ENCODE peak calls at places on chromosome 12, in five cellular contexts. One of them, this sample, is unnamed.
A peak's percentile ranks its signal among the peaks of the same experiment; 100 is the strongest.

GRCh38 chr12:57545809-57546437 is 1.1 kb downstream of the DCTN2 start:
- DNase-seq in endodermal cell: peak; percentile 64
- DNase-seq in lung: no peak
- DNase-seq in HCT116: no peak
- DNase-seq in omental fat pad: no peak
- DNase-seq in this sample: no peak

GRCh38 chr12:77070382-77071294 is 5.3 kb upstream of the E2F7 start:
- DNase-seq in endodermal cell: no peak
- DNase-seq in lung: no peak
- DNase-seq in HCT116: no peak
- DNase-seq in omental fat pad: no peak
- DNase-seq in this sample: no peak

GRCh38 chr12:46385439-46385838 is 12.9 kb upstream of the SLC38A2 start:
- DNase-seq in endodermal cell: peak; percentile 74
- DNase-seq in lung: no peak
- DNase-seq in HCT116: no peak
- DNase-seq in omental fat pad: no peak
- DNase-seq in this sample: no peak

GRCh38 chr12:120536064-120536791 is 2.1 kb downstream of the RNF10 start:
- DNase-seq in endodermal cell: no peak
- DNase-seq in lung: no peak
- DNase-seq in HCT116: no peak
- DNase-seq in omental fat pad: no peak
- DNase-seq in this sample: peak; percentile 20

GRCh38 chr12:12025799-12026386 is 44.8 kb upstream of the BCL2L14 start:
- DNase-seq in endodermal cell: peak; percentile 13
- DNase-seq in lung: no peak
- DNase-seq in HCT116: no peak
- DNase-seq in omental fat pad: no peak
- DNase-seq in this sample: no peak

GRCh38 chr12:42789808-42790760 is 200.5 kb upstream of the PRICKLE1 start:
- DNase-seq in endodermal cell: no peak
- DNase-seq in lung: no peak
- DNase-seq in HCT116: peak; percentile 22
- DNase-seq in omental fat pad: no peak
- DNase-seq in this sample: no peak

GRCh38 chr12:6074979-6075585 is 49.4 kb downstream of the VWF start:
- DNase-seq in endodermal cell: peak; percentile 67
- DNase-seq in lung: peak; percentile 42
- DNase-seq in HCT116: no peak
- DNase-seq in omental fat pad: no peak
- DNase-seq in this sample: no peak

GRCh38 chr12:51388066-51388799 is 3.0 kb downstream of the GALNT6 start:
- DNase-seq in endodermal cell: no peak
- DNase-seq in lung: no peak
- DNase-seq in HCT116: no peak
- DNase-seq in omental fat pad: no peak
- DNase-seq in this sample: peak; percentile 14

GRCh38 chr12:52452101-52452500 is at the start of gene KRT6B:
- DNase-seq in endodermal cell: no peak
- DNase-seq in lung: no peak
- DNase-seq in HCT116: no peak
- DNase-seq in omental fat pad: no peak
- DNase-seq in this sample: peak; percentile 6

GRCh38 chr12:51943346-51943745 is 8.2 kb upstream of the ACVR1B start:
- DNase-seq in endodermal cell: peak; percentile 17
- DNase-seq in lung: no peak
- DNase-seq in HCT116: no peak
- DNase-seq in omental fat pad: no peak
- DNase-seq in this sample: no peak

GRCh38 chr12:22313276-22313995 is 21.1 kb downstream of the ST8SIA1 start:
- DNase-seq in endodermal cell: no peak
- DNase-seq in lung: no peak
- DNase-seq in HCT116: no peak
- DNase-seq in omental fat pad: no peak
- DNase-seq in this sample: no peak

GRCh38 chr12:115341442-115341841 is 657.5 kb upstream of the TBX3 start:
- DNase-seq in endodermal cell: no peak
- DNase-seq in lung: peak; percentile 77
- DNase-seq in HCT116: peak; percentile 72
- DNase-seq in omental fat pad: peak; percentile 72
- DNase-seq in this sample: no peak

GRCh38 chr12:52434096-52434733 is at the start of gene KRT75:
- DNase-seq in endodermal cell: peak; percentile 32
- DNase-seq in lung: no peak
- DNase-seq in HCT116: no peak
- DNase-seq in omental fat pad: no peak
- DNase-seq in this sample: no peak

GRCh38 chr12:26021534-26021933 is 63.1 kb downstream of the RASSF8 start:
- DNase-seq in endodermal cell: no peak
- DNase-seq in lung: no peak
- DNase-seq in HCT116: no peak
- DNase-seq in omental fat pad: no peak
- DNase-seq in this sample: no peak

GRCh38 chr12:42716521-42716920 is 127.0 kb upstream of the PRICKLE1 start:
- DNase-seq in endodermal cell: no peak
- DNase-seq in lung: no peak
- DNase-seq in HCT116: no peak
- DNase-seq in omental fat pad: no peak
- DNase-seq in this sample: no peak

GRCh38 chr12:13033266-13033875 is 10.8 kb upstream of the FAM234B start:
- DNase-seq in endodermal cell: no peak
- DNase-seq in lung: no peak
- DNase-seq in HCT116: no peak
- DNase-seq in omental fat pad: no peak
- DNase-seq in this sample: no peak

GRCh38 chr12:39617887-39618286 is 1.7 kb downstream of the ABCD2 start:
- DNase-seq in endodermal cell: no peak
- DNase-seq in lung: no peak
- DNase-seq in HCT116: no peak
- DNase-seq in omental fat pad: no peak
- DNase-seq in this sample: no peak

GRCh38 chr12:46557539-46558373 is 185.2 kb upstream of the SLC38A2 start:
- DNase-seq in endodermal cell: no peak
- DNase-seq in lung: no peak
- DNase-seq in HCT116: no peak
- DNase-seq in omental fat pad: no peak
- DNase-seq in this sample: no peak

GRCh38 chr12:87344699-87345098 is 684.5 kb downstream of the C12orf50 start:
- DNase-seq in endodermal cell: no peak
- DNase-seq in lung: no peak
- DNase-seq in HCT116: no peak
- DNase-seq in omental fat pad: no peak
- DNase-seq in this sample: no peak

GRCh38 chr12:6056406-6057211 is 67.9 kb downstream of the VWF start:
- DNase-seq in endodermal cell: peak; percentile 91
- DNase-seq in lung: no peak
- DNase-seq in HCT116: peak; percentile 21
- DNase-seq in omental fat pad: no peak
- DNase-seq in this sample: no peak

GRCh38 chr12:116302200-116303075 is 24.9 kb upstream of the MED13L start:
- DNase-seq in endodermal cell: peak; percentile 70
- DNase-seq in lung: no peak
- DNase-seq in HCT116: no peak
- DNase-seq in omental fat pad: no peak
- DNase-seq in this sample: no peak

GRCh38 chr12:2934371-2934770 is 24.8 kb upstream of the TEAD4 start:
- DNase-seq in endodermal cell: no peak
- DNase-seq in lung: no peak
- DNase-seq in HCT116: no peak
- DNase-seq in omental fat pad: no peak
- DNase-seq in this sample: no peak

GRCh38 chr12:43795716-43796282 is 10.3 kb downstream of the TWF1 start:
- DNase-seq in endodermal cell: no peak
- DNase-seq in lung: peak; percentile 39
- DNase-seq in HCT116: no peak
- DNase-seq in omental fat pad: no peak
- DNase-seq in this sample: no peak

GRCh38 chr12:71439613-71440392 is at the start of gene LGR5:
- DNase-seq in endodermal cell: peak; percentile 92
- DNase-seq in lung: no peak
- DNase-seq in HCT116: no peak
- DNase-seq in omental fat pad: no peak
- DNase-seq in this sample: peak; percentile 32

GRCh38 chr12:124792961-124793441 is 70.7 kb downstream of the SCARB1 start:
- DNase-seq in endodermal cell: no peak
- DNase-seq in lung: no peak
- DNase-seq in HCT116: no peak
- DNase-seq in omental fat pad: no peak
- DNase-seq in this sample: no peak

GRCh38 chr12:65765436-65765813 is 58.9 kb upstream of the HMGA2 start:
- DNase-seq in endodermal cell: no peak
- DNase-seq in lung: no peak
- DNase-seq in HCT116: peak; percentile 71
- DNase-seq in omental fat pad: no peak
- DNase-seq in this sample: no peak

GRCh38 chr12:48142818-48143674 is 14.3 kb downstream of the ASB8 start:
- DNase-seq in endodermal cell: peak; percentile 76
- DNase-seq in lung: no peak
- DNase-seq in HCT116: no peak
- DNase-seq in omental fat pad: no peak
- DNase-seq in this sample: no peak

GRCh38 chr12:75481774-75482173 is 1.2 kb downstream of the GLIPR1 start:
- DNase-seq in endodermal cell: no peak
- DNase-seq in lung: no peak
- DNase-seq in HCT116: no peak
- DNase-seq in omental fat pad: no peak
- DNase-seq in this sample: no peak

GRCh38 chr12:123808167-123808566 is 46.1 kb downstream of the DNAH10 start:
- DNase-seq in endodermal cell: peak; percentile 86
- DNase-seq in lung: no peak
- DNase-seq in HCT116: peak; percentile 6
- DNase-seq in omental fat pad: no peak
- DNase-seq in this sample: peak; percentile 42

GRCh38 chr12:51392556-51393237 is 1.5 kb upstream of the GALNT6 start:
- DNase-seq in endodermal cell: peak; percentile 88
- DNase-seq in lung: no peak
- DNase-seq in HCT116: no peak
- DNase-seq in omental fat pad: no peak
- DNase-seq in this sample: peak; percentile 16

GRCh38 chr12:39993261-39993660 is 112.6 kb downstream of the SLC2A13 start:
- DNase-seq in endodermal cell: no peak
- DNase-seq in lung: no peak
- DNase-seq in HCT116: no peak
- DNase-seq in omental fat pad: no peak
- DNase-seq in this sample: no peak

GRCh38 chr12:3047961-3048360 is 29.2 kb upstream of the TSPAN9 start:
- DNase-seq in endodermal cell: peak; percentile 75
- DNase-seq in lung: no peak
- DNase-seq in HCT116: no peak
- DNase-seq in omental fat pad: no peak
- DNase-seq in this sample: no peak

GRCh38 chr12:105539735-105540134 is 209.2 kb downstream of the C12orf75 start:
- DNase-seq in endodermal cell: no peak
- DNase-seq in lung: no peak
- DNase-seq in HCT116: no peak
- DNase-seq in omental fat pad: no peak
- DNase-seq in this sample: no peak

GRCh38 chr12:97151481-97151880 is 244.4 kb downstream of the NEDD1 start:
- DNase-seq in endodermal cell: no peak
- DNase-seq in lung: no peak
- DNase-seq in HCT116: no peak
- DNase-seq in omental fat pad: no peak
- DNase-seq in this sample: no peak

GRCh38 chr12:18923721-18924120 is 185.8 kb downstream of the CAPZA3 start:
- DNase-seq in endodermal cell: no peak
- DNase-seq in lung: no peak
- DNase-seq in HCT116: no peak
- DNase-seq in omental fat pad: no peak
- DNase-seq in this sample: no peak

GRCh38 chr12:128583453-128583852 is 240.3 kb downstream of the SLC15A4 start:
- DNase-seq in endodermal cell: peak; percentile 88
- DNase-seq in lung: no peak
- DNase-seq in HCT116: no peak
- DNase-seq in omental fat pad: no peak
- DNase-seq in this sample: no peak
- TF ChIP-seq CTCF in endodermal cell: peak; percentile 76
- TF ChIP-seq CTCF in lung: no peak
- TF ChIP-seq CTCF in HCT116: peak; percentile 18
- TF ChIP-seq CTCF in omental fat pad: no peak
- TF ChIP-seq CTCF in this sample: no peak

DNA sequence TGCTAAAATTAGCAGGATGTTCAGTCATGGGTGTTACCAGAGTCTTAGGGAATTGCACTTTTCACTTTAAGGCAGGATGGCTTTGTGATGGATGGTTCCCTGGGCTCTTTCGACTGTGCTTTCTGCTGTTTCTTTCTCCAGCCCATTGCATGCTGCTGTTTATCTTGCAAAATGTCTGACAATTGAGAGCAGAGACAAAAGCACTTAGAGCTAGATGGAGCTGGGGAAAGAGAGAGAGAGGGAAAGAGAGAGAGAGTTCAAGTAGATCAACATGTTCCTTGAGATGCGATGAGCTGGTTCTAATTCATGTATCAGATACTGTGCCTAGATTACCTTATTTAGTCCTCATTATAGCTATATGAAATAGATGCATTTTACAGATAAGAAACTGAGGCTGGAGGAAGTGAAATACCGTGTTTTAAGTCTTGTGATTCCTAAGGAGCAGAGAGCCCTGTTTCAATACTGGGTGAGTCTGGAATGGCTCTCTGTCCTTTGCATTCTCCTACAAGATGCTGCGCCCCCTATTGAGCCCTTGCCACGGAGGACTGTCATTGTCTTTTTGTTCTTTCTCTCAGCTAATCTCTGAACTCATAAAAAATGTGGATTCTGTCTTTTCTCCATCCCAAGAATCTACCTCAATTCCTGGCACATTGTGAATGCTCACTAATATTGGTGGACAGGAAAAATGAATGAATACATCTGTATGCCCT is 227.9 kb downstream of the ALG10B start:
- DNase-seq in endodermal cell: peak; percentile 89
- DNase-seq in lung: no peak
- DNase-seq in HCT116: no peak
- DNase-seq in omental fat pad: no peak
- DNase-seq in this sample: no peak
- TF ChIP-seq CTCF in endodermal cell: peak; percentile 79
- TF ChIP-seq CTCF in lung: no peak
- TF ChIP-seq CTCF in HCT116: peak; percentile 50
- TF ChIP-seq CTCF in omental fat pad: no peak
- TF ChIP-seq CTCF in this sample: no peak

GRCh38 chr12:112261559-112261958 is 120.7 kb downstream of the HECTD4 start:
- DNase-seq in endodermal cell: peak; percentile 85
- DNase-seq in lung: no peak
- DNase-seq in HCT116: peak; percentile 6
- DNase-seq in omental fat pad: no peak
- DNase-seq in this sample: peak; percentile 11
- TF ChIP-seq CTCF in endodermal cell: peak; percentile 73
- TF ChIP-seq CTCF in lung: no peak
- TF ChIP-seq CTCF in HCT116: peak; percentile 54
- TF ChIP-seq CTCF in omental fat pad: no peak
- TF ChIP-seq CTCF in this sample: peak; percentile 10

DNA sequence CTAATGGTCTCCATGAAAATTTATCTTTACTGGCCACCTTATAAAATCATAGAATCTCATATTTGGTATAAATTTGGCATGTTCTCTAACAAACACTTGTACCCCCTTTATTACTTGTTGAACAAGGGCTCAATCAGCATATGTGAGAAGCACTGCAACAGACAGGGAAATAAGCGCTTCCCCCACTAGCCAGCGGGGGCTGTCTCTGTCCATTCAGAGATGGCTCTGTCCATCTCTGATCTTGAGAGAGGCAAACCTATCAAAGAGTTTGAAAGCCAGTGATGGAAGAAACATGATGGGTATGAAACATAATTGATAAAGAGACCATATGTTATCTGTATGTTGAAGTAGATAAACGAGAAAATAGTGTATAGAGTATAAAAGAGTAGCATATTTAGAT is 326.8 kb downstream of the PDZRN4 start:
- DNase-seq in endodermal cell: peak; percentile 71
- DNase-seq in lung: no peak
- DNase-seq in HCT116: peak; percentile 2
- DNase-seq in omental fat pad: no peak
- DNase-seq in this sample: peak; percentile 5
- TF ChIP-seq CTCF in endodermal cell: peak; percentile 69
- TF ChIP-seq CTCF in lung: no peak
- TF ChIP-seq CTCF in HCT116: peak; percentile 55
- TF ChIP-seq CTCF in omental fat pad: no peak
- TF ChIP-seq CTCF in this sample: no peak